ENCODE peak calls at places on chromosomes 16 and 17, in seven cellular contexts. L is cardiac fibroblast, M is thoracic aorta, A is AG10803, E is Peyer's patch, Z is BJ, F is H1. O is an unnamed sample.

GRCh38 chr16:67240506-67240905 is 6.8 kb downstream of the FHOD1 start:
- DNase-seq in L (no peak), M (no peak), A (peak), E (peak), Z (no peak), F (no peak), O (no peak)

GRCh38 chr17:40086150-40087044 is 14.0 kb downstream of the NR1D1 start:
- DNase-seq in L (peak), M (no peak), A (no peak), E (no peak), Z (no peak), F (peak), O (peak)

GRCh38 chr17:8766731-8767130 is 8.4 kb upstream of the SPDYE4 start:
- DNase-seq in L (no peak), M (no peak), A (peak), E (no peak), Z (no peak), F (peak), O (no peak)

GRCh38 chr16:61105544-61105943 is 930.7 kb downstream of the CDH8 start:
- DNase-seq in L (no peak), M (no peak), A (no peak), E (no peak), Z (no peak), F (no peak), O (no peak)

GRCh38 chr17:78915872-78916632 is 9.1 kb downstream of the TIMP2 start:
- DNase-seq in L (peak), M (no peak), A (peak), E (peak), Z (no peak), F (no peak), O (peak)

GRCh38 chr16:86854058-86854621 is 275.8 kb downstream of the FOXL1 start:
- DNase-seq in L (peak), M (no peak), A (peak), E (no peak), Z (peak), F (no peak), O (no peak)

GRCh38 chr16:85401917-85402766 is 211.0 kb upstream of the GSE1 start:
- DNase-seq in L (no peak), M (no peak), A (no peak), E (no peak), Z (no peak), F (peak), O (no peak)

GRCh38 chr16:27503662-27504061 is 46.1 kb downstream of the GTF3C1 start:
- DNase-seq in L (no peak), M (no peak), A (no peak), E (no peak), Z (peak), F (no peak), O (no peak)

GRCh38 chr16:89190150-89190958 is 10.0 kb downstream of the SLC22A31 start:
- DNase-seq in L (no peak), M (no peak), A (no peak), E (peak), Z (no peak), F (peak), O (no peak)

GRCh38 chr16:30382398-30383015 is at the start of gene SEPTIN1:
- DNase-seq in L (no peak), M (no peak), A (no peak), E (no peak), Z (no peak), F (no peak), O (no peak)

GRCh38 chr16:72091217-72091616 is 2.2 kb downstream of the TXNL4B start:
- DNase-seq in L (no peak), M (no peak), A (no peak), E (no peak), Z (no peak), F (no peak), O (no peak)

GRCh38 chr17:27224526-27225315 is 69.2 kb upstream of the WSB1 start:
- DNase-seq in L (no peak), M (no peak), A (no peak), E (no peak), Z (no peak), F (no peak), O (no peak)

GRCh38 chr16:67086829-67087228 is 22.9 kb upstream of the PHAF1 start:
- DNase-seq in L (peak), M (no peak), A (peak), E (no peak), Z (no peak), F (no peak), O (peak)

GRCh38 chr17:49776864-49777263 is 11.6 kb upstream of the KAT7 start:
- DNase-seq in L (no peak), M (no peak), A (peak), E (no peak), Z (no peak), F (no peak), O (no peak)

GRCh38 chr17:78804777-78805176 is 22.7 kb upstream of the CYTH1 start:
- DNase-seq in L (no peak), M (no peak), A (no peak), E (no peak), Z (no peak), F (no peak), O (no peak)

GRCh38 chr17:49987681-49988441 is 7.2 kb downstream of the DLX3 start:
- DNase-seq in L (peak), M (no peak), A (peak), E (peak), Z (no peak), F (peak), O (no peak)

GRCh38 chr17:45018514-45019176 is 32.8 kb downstream of the DCAKD start:
- DNase-seq in L (no peak), M (no peak), A (peak), E (no peak), Z (no peak), F (no peak), O (no peak)

DNA sequence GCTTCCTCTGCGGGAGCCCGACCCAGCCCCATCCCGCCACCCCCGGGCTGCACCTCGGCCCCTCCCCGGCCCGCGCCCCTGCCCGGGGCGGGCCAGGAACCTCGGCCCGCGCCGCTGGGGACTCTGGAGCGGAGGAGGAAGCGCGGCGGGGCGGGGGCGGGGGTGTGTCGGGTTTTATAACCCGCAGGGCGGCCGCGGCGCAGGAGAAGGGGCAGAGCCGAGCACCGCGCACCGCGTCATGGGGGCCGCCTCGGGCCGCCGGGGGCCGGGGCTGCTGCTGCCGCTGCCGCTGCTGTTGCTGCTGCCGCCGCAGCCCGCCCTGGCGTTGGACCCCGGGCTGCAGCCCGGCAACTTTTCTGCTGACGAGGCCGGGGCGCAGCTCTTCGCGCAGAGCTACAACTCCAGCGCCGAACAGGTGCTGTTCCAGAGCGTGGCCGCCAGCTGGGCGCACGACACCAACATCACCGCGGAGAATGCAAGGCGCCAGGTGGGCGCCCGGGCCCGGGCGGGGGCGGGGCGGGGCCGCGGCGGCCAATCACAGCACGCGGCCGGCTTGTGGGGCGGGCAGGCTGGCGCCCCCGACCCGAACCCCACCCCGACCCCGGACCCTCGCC is at the start of gene ACE:
- DNase-seq in L (no peak), M (no peak), A (no peak), E (peak), Z (no peak), F (peak), O (no peak)
- TF ChIP-seq CTCF in L (no peak), M (no peak), A (no peak), E (no peak), Z (no peak), F (no peak), O (no peak)

GRCh38 chr17:2186937-2187336 is 116.6 kb downstream of the SMG6 start:
- DNase-seq in L (no peak), M (no peak), A (no peak), E (no peak), Z (no peak), F (no peak), O (no peak)

GRCh38 chr17:2191227-2191626 is 112.4 kb downstream of the SMG6 start:
- DNase-seq in L (no peak), M (no peak), A (no peak), E (no peak), Z (no peak), F (no peak), O (no peak)

GRCh38 chr17:2190014-2190413 is 113.6 kb downstream of the SMG6 start:
- DNase-seq in L (peak), M (no peak), A (peak), E (no peak), Z (no peak), F (no peak), O (peak)

GRCh38 chr17:2187758-2188157 is 115.8 kb downstream of the SMG6 start:
- DNase-seq in L (no peak), M (no peak), A (no peak), E (no peak), Z (no peak), F (no peak), O (no peak)

GRCh38 chr17:2189231-2189630 is 114.4 kb downstream of the SMG6 start:
- DNase-seq in L (peak), M (no peak), A (peak), E (no peak), Z (no peak), F (no peak), O (no peak)
- H3K4me3 ChIP-seq in L (no peak), M (peak), A (no peak), E (no peak), Z (no peak), F (no peak), O (no peak)

GRCh38 chr17:56125830-56126819 is 27.1 kb upstream of the ANKFN1 start:
- DNase-seq in L (peak), M (no peak), A (peak), E (no peak), Z (peak), F (peak), O (peak)

GRCh38 chr17:56119191-56119590 is 34.1 kb upstream of the ANKFN1 start:
- DNase-seq in L (no peak), M (no peak), A (no peak), E (no peak), Z (no peak), F (no peak), O (no peak)

DNA sequence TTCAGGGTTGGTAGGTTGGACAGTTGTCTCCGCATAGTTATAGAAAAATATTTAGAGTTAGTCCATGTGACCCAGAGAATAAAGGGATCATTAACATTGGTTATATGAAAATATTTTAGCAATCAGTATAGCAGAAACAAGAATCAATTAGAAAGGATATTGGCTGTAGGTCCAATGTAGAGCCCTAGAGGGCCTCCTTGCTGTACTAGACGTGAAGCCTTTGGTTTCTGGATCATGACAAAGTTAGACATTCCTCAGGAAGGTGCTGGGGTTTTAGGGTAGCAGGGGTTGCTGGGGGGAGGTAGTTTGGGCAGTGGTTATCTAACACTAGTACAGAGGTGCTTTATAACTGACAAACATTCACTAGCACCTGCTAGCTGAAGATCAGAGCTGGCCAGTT is 31.6 kb upstream of the ANKFN1 start:
- DNase-seq in L (no peak), M (no peak), A (no peak), E (no peak), Z (no peak), F (no peak), O (no peak)
- TF ChIP-seq CTCF in L (no peak), M (no peak), A (peak), E (no peak), Z (peak), F (peak), O (no peak)

GRCh38 chr17:57577751-57578607 is 167.1 kb downstream of the CCDC182 start:
- DNase-seq in L (peak), M (no peak), A (peak), E (no peak), Z (no peak), F (no peak), O (peak)
- H3K4me3 ChIP-seq in L (peak), M (peak), A (peak), E (no peak), Z (peak), F (no peak), O (peak)

DNA sequence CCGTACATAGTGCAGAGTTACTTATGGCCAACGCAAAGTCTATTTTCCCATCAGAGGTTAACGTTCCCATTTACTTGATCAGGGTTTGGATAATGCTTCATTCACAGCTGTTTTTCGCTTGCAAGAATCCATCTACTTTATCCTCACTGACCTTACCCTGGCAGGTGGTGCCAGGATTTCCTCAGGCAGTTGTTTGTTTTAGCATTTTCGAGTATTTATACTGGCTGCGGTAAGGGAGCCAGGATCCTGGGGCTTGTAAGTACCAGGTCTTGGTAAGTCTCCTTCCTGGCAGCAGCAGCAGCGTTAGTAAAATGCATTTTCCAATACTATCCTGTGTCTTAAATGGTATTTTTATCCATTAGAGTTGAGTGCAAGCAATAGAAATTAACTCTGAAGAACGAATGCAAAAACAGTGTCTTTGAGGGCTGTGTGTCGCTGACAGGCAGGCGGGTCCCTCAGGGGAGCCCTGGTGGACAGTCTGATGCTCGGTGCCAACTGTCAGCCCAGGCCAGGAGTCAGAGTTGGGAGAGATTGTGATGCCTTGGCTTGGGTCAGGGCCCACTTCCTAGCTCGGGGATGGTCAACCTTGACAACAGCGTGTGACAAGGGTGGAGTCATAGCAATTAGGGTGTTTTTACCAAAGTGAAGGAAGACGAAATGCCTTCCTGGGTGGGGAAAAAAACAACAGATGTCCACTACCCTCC is 92.4 kb upstream of the HSBP1 start:
- DNase-seq in L (no peak), M (peak), A (no peak), E (no peak), Z (no peak), F (no peak), O (no peak)
- TF ChIP-seq CTCF in L (no peak), M (no peak), A (no peak), E (no peak), Z (no peak), F (peak), O (no peak)

GRCh38 chr16:11102523-11102898 is 153.5 kb downstream of the SOCS1 start:
- DNase-seq in L (no peak), M (no peak), A (no peak), E (peak), Z (no peak), F (no peak), O (no peak)

GRCh38 chr16:11104168-11105037 is 151.6 kb downstream of the SOCS1 start:
- DNase-seq in L (no peak), M (no peak), A (no peak), E (peak), Z (no peak), F (no peak), O (no peak)

GRCh38 chr16:11106726-11107125 is 149.3 kb downstream of the SOCS1 start:
- DNase-seq in L (no peak), M (no peak), A (no peak), E (peak), Z (no peak), F (no peak), O (no peak)

GRCh38 chr16:11107781-11108465 is 148.1 kb downstream of the SOCS1 start:
- DNase-seq in L (peak), M (no peak), A (peak), E (peak), Z (no peak), F (no peak), O (peak)

DNA sequence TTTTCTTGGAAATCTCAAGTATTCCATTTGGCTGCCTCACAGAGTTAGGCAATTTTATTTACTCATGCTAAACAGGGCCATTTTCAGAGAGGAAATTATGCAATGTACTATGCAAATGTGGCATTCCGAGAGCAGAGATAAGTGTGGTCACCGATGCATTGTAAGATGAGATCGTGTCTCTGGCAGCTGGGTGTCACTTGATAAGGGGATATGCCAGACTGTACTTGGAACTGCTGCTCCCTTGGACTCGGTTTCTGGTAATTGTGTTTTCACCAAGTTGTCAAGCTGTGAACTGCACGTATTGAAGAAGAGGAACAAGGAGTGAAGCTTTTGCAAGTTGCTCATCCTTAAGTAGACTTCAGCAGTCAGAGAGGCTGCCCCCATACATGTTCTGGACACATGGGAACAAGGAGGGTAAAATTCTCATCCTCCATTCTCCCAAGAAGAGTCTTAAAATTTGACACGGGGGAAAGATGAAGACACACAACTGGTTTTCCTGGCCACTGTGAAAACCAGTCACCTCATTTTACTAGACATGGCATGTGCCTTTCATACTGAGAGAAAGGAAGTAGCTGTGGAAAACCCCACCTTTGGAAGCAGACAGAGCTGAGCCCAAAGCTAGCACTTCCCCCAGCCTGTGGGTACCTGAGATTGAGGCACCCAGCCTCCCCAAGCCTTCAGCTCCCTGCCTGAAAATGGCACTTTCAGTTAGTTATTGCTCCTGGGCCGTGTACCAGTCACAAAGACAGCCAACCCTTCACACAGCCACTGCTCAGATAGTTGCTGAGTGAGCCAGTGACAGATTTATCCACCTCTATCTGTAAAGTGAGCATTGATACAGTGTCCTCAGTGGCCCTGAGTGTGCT is 150.7 kb downstream of the SOCS1 start:
- DNase-seq in L (peak), M (no peak), A (peak), E (peak), Z (peak), F (no peak), O (peak)
- H3K4me3 ChIP-seq in L (no peak), M (peak), A (no peak), E (no peak), Z (no peak), F (no peak), O (no peak)

GRCh38 chr17:3598078-3598477 is 11.1 kb downstream of the TRPV1 start:
- DNase-seq in L (no peak), M (no peak), A (no peak), E (no peak), Z (no peak), F (no peak), O (no peak)

GRCh38 chr17:3603119-3603869 is 5.9 kb downstream of the TRPV1 start:
- DNase-seq in L (peak), M (no peak), A (peak), E (no peak), Z (peak), F (no peak), O (peak)

GRCh38 chr17:3603870-3604259 is 5.3 kb downstream of the TRPV1 start:
- DNase-seq in L (no peak), M (no peak), A (no peak), E (no peak), Z (no peak), F (no peak), O (no peak)

GRCh38 chr17:3600529-3601205 is 8.5 kb downstream of the TRPV1 start:
- DNase-seq in L (no peak), M (no peak), A (no peak), E (no peak), Z (no peak), F (no peak), O (no peak)

DNA sequence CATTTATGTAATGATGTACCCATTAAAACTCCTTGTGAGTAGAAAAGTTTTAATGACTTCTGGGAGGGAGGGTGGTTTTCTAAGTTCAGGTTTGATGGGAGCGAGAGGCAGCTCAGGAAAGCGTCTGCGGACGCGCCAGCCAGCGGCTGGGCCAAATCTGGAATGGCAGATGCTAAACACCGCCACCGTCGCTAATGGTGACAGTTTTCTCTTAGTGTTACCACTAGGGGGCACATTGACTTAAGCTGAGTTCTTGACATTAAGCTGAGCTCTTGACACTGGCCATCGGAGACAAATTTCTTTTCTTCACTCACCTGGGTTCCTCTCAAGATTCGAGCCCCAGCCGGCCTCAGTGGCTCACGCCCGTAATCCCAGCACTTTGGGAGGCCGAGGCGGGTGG is 6.7 kb downstream of the TRPV1 start:
- DNase-seq in L (peak), M (no peak), A (peak), E (no peak), Z (no peak), F (peak), O (peak)
- TF ChIP-seq CTCF in L (no peak), M (peak), A (peak), E (peak), Z (peak), F (peak), O (peak)

GRCh38 chr16:70684146-70685060 is 1.4 kb downstream of the MTSS2 start:
- DNase-seq in L (no peak), M (no peak), A (no peak), E (no peak), Z (no peak), F (no peak), O (no peak)
- H3K4me3 ChIP-seq in L (peak), M (peak), A (peak), E (peak), Z (peak), F (peak), O (peak)

GRCh38 chr16:24974859-24975258 is 40.3 kb downstream of the ARHGAP17 start:
- DNase-seq in L (no peak), M (no peak), A (no peak), E (no peak), Z (no peak), F (no peak), O (no peak)

GRCh38 chr16:24976971-24977672 is 38.0 kb downstream of the ARHGAP17 start:
- DNase-seq in L (no peak), M (no peak), A (no peak), E (no peak), Z (no peak), F (no peak), O (no peak)

GRCh38 chr16:24975428-24975889 is 39.7 kb downstream of the ARHGAP17 start:
- DNase-seq in L (no peak), M (no peak), A (peak), E (no peak), Z (peak), F (no peak), O (peak)

GRCh38 chr16:24977673-24978065 is 37.5 kb downstream of the ARHGAP17 start:
- DNase-seq in L (peak), M (no peak), A (peak), E (no peak), Z (peak), F (no peak), O (peak)

GRCh38 chr16:24976061-24976779 is 38.9 kb downstream of the ARHGAP17 start:
- DNase-seq in L (no peak), M (no peak), A (no peak), E (no peak), Z (no peak), F (no peak), O (no peak)
- TF ChIP-seq CTCF in L (no peak), M (no peak), A (no peak), E (no peak), Z (no peak), F (no peak), O (no peak)

O was measured in fibroblast of pulmonary artery.